ENCODE peak calls at places on chromosomes 6 and 20, in nine cellular contexts. P is left colon; L is hippocampal formation; Y is caudate nucleus; J is activated naive CD4-positive, alpha-beta T cell; S is T-helper 17 cell; X is amygdala; Z is hepatocyte; T is ACHN. I is an unnamed sample.

GRCh38 chr20:20568604-20569205 is 143.7 kb downstream of the RALGAPA2 start:
- DNase-seq in T (peak; percentile 55), S (no peak), Z (peak; percentile 61), L (no peak), P (no peak), Y (no peak), X (peak; percentile 9), J (no peak), I (peak; percentile 59)

GRCh38 chr6:116450769-116451740 is 10.1 kb upstream of the CALHM6 start:
- DNase-seq in J (no peak), P (no peak), Y (no peak), L (no peak), S (no peak), X (no peak), T (no peak), Z (no peak), I (no peak)

GRCh38 chr20:24781061-24781980 is 167.7 kb upstream of the CST7 start:
- DNase-seq in J (no peak), L (peak; percentile 59), Z (peak; percentile 66), P (peak; percentile 16), X (peak; percentile 29), S (no peak), Y (no peak), T (peak; percentile 26), I (peak; percentile 46)

GRCh38 chr6:165632194-165632593 is 30.8 kb downstream of the PDE10A start:
- DNase-seq in S (no peak), X (no peak), Z (peak; percentile 25), J (no peak), P (no peak), Y (no peak), L (no peak), T (no peak), I (no peak)

GRCh38 chr6:71284785-71285184 is 3.8 kb upstream of the OGFRL1 start:
- DNase-seq in P (no peak), X (no peak), L (no peak), S (no peak), T (no peak), J (no peak), Y (no peak), Z (peak; percentile 24), I (no peak)

GRCh38 chr6:85192596-85192995 is 257.3 kb upstream of the NT5E start:
- DNase-seq in Y (no peak), T (no peak), X (no peak), J (no peak), P (no peak), S (no peak), Z (no peak), L (no peak), I (no peak)

GRCh38 chr6:121849477-121849876 is 414.0 kb downstream of the GJA1 start:
- DNase-seq in J (no peak), T (peak; percentile 76), Z (peak; percentile 81), X (no peak), Y (no peak), L (peak; percentile 6), S (no peak), P (no peak), I (no peak)

GRCh38 chr6:14243617-14244016 is 126.0 kb downstream of the CD83 start:
- DNase-seq in T (no peak), Y (no peak), J (no peak), X (no peak), Z (no peak), P (no peak), S (no peak), L (no peak), I (no peak)

GRCh38 chr6:140372064-140372463 is 997.6 kb upstream of the CITED2 start:
- DNase-seq in T (no peak), S (no peak), Y (no peak), X (no peak), L (no peak), P (no peak), J (no peak), Z (no peak), I (no peak)

GRCh38 chr6:166494757-166495486 is 91.6 kb downstream of the RAMACL start:
- DNase-seq in Z (no peak), S (no peak), T (no peak), Y (peak; percentile 17), J (no peak), L (peak; percentile 53), X (peak; percentile 45), P (no peak), I (peak; percentile 59)

GRCh38 chr6:1916334-1916985 is 306.7 kb downstream of the FOXC1 start:
- DNase-seq in T (no peak), Y (no peak), J (no peak), S (no peak), X (no peak), L (no peak), P (no peak), Z (no peak), I (peak; percentile 38)

GRCh38 chr6:7528565-7528964 is 12.9 kb upstream of the DSP start:
- DNase-seq in Z (no peak), P (no peak), X (no peak), S (no peak), T (no peak), Y (no peak), L (no peak), J (no peak), I (no peak)

GRCh38 chr20:57458400-57459160 is 66.4 kb downstream of the CTCFL start:
- DNase-seq in Y (no peak), T (no peak), J (no peak), Z (peak; percentile 23), P (no peak), S (no peak), X (peak; percentile 23), L (peak; percentile 38), I (peak; percentile 53)

GRCh38 chr6:43927525-43928210 is 157.7 kb downstream of the VEGFA start:
- DNase-seq in T (no peak), Y (no peak), S (no peak), P (peak; percentile 78), Z (no peak), X (no peak), J (no peak), L (no peak), I (no peak)

GRCh38 chr6:109428889-109429477 is 11.4 kb downstream of the PPIL6 start:
- DNase-seq in Y (no peak), X (no peak), T (no peak), Z (peak; percentile 57), J (no peak), L (no peak), S (no peak), P (no peak), I (no peak)

GRCh38 chr20:56656632-56657031 is 27.5 kb downstream of the TFAP2C start:
- DNase-seq in T (no peak), Y (no peak), Z (no peak), P (no peak), J (no peak), X (no peak), S (no peak), L (no peak), I (no peak)

GRCh38 chr6:140979642-140980091 is 1153.1 kb upstream of the GJE1 start:
- DNase-seq in T (no peak), P (no peak), X (no peak), Y (peak; percentile 0), L (no peak), J (no peak), Z (peak; percentile 47), S (no peak), I (no peak)

GRCh38 chr6:128368213-128369000 is 152.0 kb downstream of the PTPRK start:
- DNase-seq in P (no peak), S (no peak), Z (no peak), J (no peak), X (no peak), Y (no peak), T (no peak), L (no peak), I (no peak)

GRCh38 chr6:33299237-33299944 is 649 bp upstream of the RGL2 start:
- DNase-seq in T (peak; percentile 90), S (peak; percentile 94), Z (peak; percentile 96), P (peak; percentile 90), J (peak; percentile 91), Y (no peak), X (peak; percentile 84), L (peak; percentile 83), I (peak; percentile 93)

GRCh38 chr6:146908786-146909185 is 295.4 kb upstream of the STXBP5 start:
- DNase-seq in S (no peak), P (no peak), Y (no peak), L (no peak), X (no peak), Z (no peak), T (no peak), J (no peak), I (no peak)

GRCh38 chr6:21935561-21936028 is 342.0 kb downstream of the SOX4 start:
- DNase-seq in L (no peak), Z (no peak), S (no peak), T (no peak), P (no peak), J (no peak), Y (no peak), X (no peak), I (no peak)

GRCh38 chr6:119966484-119966883 is 616.9 kb upstream of the MAN1A1 start:
- DNase-seq in L (no peak), Y (no peak), S (no peak), X (no peak), J (no peak), Z (no peak), T (no peak), P (no peak), I (no peak)